ENCODE peak calls at places on chromosome 1, in five cellular contexts. One of them, this sample, is unnamed.

GRCh38 chr1:37476460-37477197 is 2.2 kb downstream of the ZC3H12A start:
- DNase-seq in NCI-H1436: no peak
- DNase-seq in T follicular helper cell: no peak
- DNase-seq in AG10803: peak
- DNase-seq in activated CD4-positive, alpha-beta T cell treated with anti-CD3 and anti-CD28 coated beads, Interleukin-2, amount 50 U/mL, for 1 hour: no peak
- DNase-seq in this sample: no peak

GRCh38 chr1:90127288-90127953 is 132.5 kb downstream of the ZNF326 start:
- DNase-seq in NCI-H1436: no peak
- DNase-seq in T follicular helper cell: no peak
- DNase-seq in AG10803: no peak
- DNase-seq in activated CD4-positive, alpha-beta T cell treated with anti-CD3 and anti-CD28 coated beads, Interleukin-2, amount 50 U/mL, for 1 hour: no peak
- DNase-seq in this sample: no peak

GRCh38 chr1:201258763-201259230 is 24.5 kb upstream of the PKP1 start:
- DNase-seq in NCI-H1436: no peak
- DNase-seq in T follicular helper cell: no peak
- DNase-seq in AG10803: no peak
- DNase-seq in activated CD4-positive, alpha-beta T cell treated with anti-CD3 and anti-CD28 coated beads, Interleukin-2, amount 50 U/mL, for 1 hour: no peak
- DNase-seq in this sample: no peak

GRCh38 chr1:202122639-202123335 is at the start of gene GPR37L1:
- DNase-seq in NCI-H1436: no peak
- DNase-seq in T follicular helper cell: no peak
- DNase-seq in AG10803: no peak
- DNase-seq in activated CD4-positive, alpha-beta T cell treated with anti-CD3 and anti-CD28 coated beads, Interleukin-2, amount 50 U/mL, for 1 hour: no peak
- DNase-seq in this sample: no peak

GRCh38 chr1:196148367-196148970 is 459.8 kb downstream of the KCNT2 start:
- DNase-seq in NCI-H1436: peak
- DNase-seq in T follicular helper cell: no peak
- DNase-seq in AG10803: peak
- DNase-seq in activated CD4-positive, alpha-beta T cell treated with anti-CD3 and anti-CD28 coated beads, Interleukin-2, amount 50 U/mL, for 1 hour: no peak
- DNase-seq in this sample: no peak

GRCh38 chr1:7048395-7048794 is 263.1 kb downstream of the CAMTA1 start:
- DNase-seq in NCI-H1436: peak
- DNase-seq in T follicular helper cell: no peak
- DNase-seq in AG10803: no peak
- DNase-seq in activated CD4-positive, alpha-beta T cell treated with anti-CD3 and anti-CD28 coated beads, Interleukin-2, amount 50 U/mL, for 1 hour: no peak
- DNase-seq in this sample: no peak

GRCh38 chr1:84298336-84298687 is 3.2 kb upstream of the SAMD13 start:
- DNase-seq in NCI-H1436: no peak
- DNase-seq in T follicular helper cell: peak
- DNase-seq in AG10803: peak
- DNase-seq in activated CD4-positive, alpha-beta T cell treated with anti-CD3 and anti-CD28 coated beads, Interleukin-2, amount 50 U/mL, for 1 hour: peak
- DNase-seq in this sample: peak

GRCh38 chr1:12406218-12407021 is 176.6 kb downstream of the VPS13D start:
- DNase-seq in NCI-H1436: no peak
- DNase-seq in T follicular helper cell: no peak
- DNase-seq in AG10803: peak
- DNase-seq in activated CD4-positive, alpha-beta T cell treated with anti-CD3 and anti-CD28 coated beads, Interleukin-2, amount 50 U/mL, for 1 hour: no peak
- DNase-seq in this sample: no peak

GRCh38 chr1:244354810-244355278 is 96.9 kb downstream of the ADSS2 start:
- DNase-seq in NCI-H1436: no peak
- DNase-seq in T follicular helper cell: no peak
- DNase-seq in AG10803: no peak
- DNase-seq in activated CD4-positive, alpha-beta T cell treated with anti-CD3 and anti-CD28 coated beads, Interleukin-2, amount 50 U/mL, for 1 hour: no peak
- DNase-seq in this sample: no peak

GRCh38 chr1:205458777-205459566 is 3.1 kb upstream of the BLACAT1 start:
- DNase-seq in NCI-H1436: no peak
- DNase-seq in T follicular helper cell: peak
- DNase-seq in AG10803: peak
- DNase-seq in activated CD4-positive, alpha-beta T cell treated with anti-CD3 and anti-CD28 coated beads, Interleukin-2, amount 50 U/mL, for 1 hour: peak
- DNase-seq in this sample: no peak

GRCh38 chr1:155082301-155082940 is 3.8 kb downstream of the EFNA3 start:
- DNase-seq in NCI-H1436: no peak
- DNase-seq in T follicular helper cell: no peak
- DNase-seq in AG10803: no peak
- DNase-seq in activated CD4-positive, alpha-beta T cell treated with anti-CD3 and anti-CD28 coated beads, Interleukin-2, amount 50 U/mL, for 1 hour: no peak
- DNase-seq in this sample: no peak

GRCh38 chr1:245046764-245047163 is 108.0 kb upstream of the KIF26B start:
- DNase-seq in NCI-H1436: no peak
- DNase-seq in T follicular helper cell: no peak
- DNase-seq in AG10803: no peak
- DNase-seq in activated CD4-positive, alpha-beta T cell treated with anti-CD3 and anti-CD28 coated beads, Interleukin-2, amount 50 U/mL, for 1 hour: no peak
- DNase-seq in this sample: no peak

GRCh38 chr1:39738622-39739366 is at the start of gene PPIE:
- DNase-seq in NCI-H1436: peak
- DNase-seq in T follicular helper cell: peak
- DNase-seq in AG10803: peak
- DNase-seq in activated CD4-positive, alpha-beta T cell treated with anti-CD3 and anti-CD28 coated beads, Interleukin-2, amount 50 U/mL, for 1 hour: peak
- DNase-seq in this sample: peak

GRCh38 chr1:178819123-178819522 is 51.8 kb downstream of the ANGPTL1 start:
- DNase-seq in NCI-H1436: no peak
- DNase-seq in T follicular helper cell: no peak
- DNase-seq in AG10803: no peak
- DNase-seq in activated CD4-positive, alpha-beta T cell treated with anti-CD3 and anti-CD28 coated beads, Interleukin-2, amount 50 U/mL, for 1 hour: no peak
- DNase-seq in this sample: no peak

GRCh38 chr1:41626616-41627375 is 142.3 kb upstream of the EDN2 start:
- DNase-seq in NCI-H1436: no peak
- DNase-seq in T follicular helper cell: no peak
- DNase-seq in AG10803: peak
- DNase-seq in activated CD4-positive, alpha-beta T cell treated with anti-CD3 and anti-CD28 coated beads, Interleukin-2, amount 50 U/mL, for 1 hour: no peak
- DNase-seq in this sample: no peak

GRCh38 chr1:54010415-54011117 is 7.4 kb downstream of the LDLRAD1 start:
- DNase-seq in NCI-H1436: no peak
- DNase-seq in T follicular helper cell: no peak
- DNase-seq in AG10803: no peak
- DNase-seq in activated CD4-positive, alpha-beta T cell treated with anti-CD3 and anti-CD28 coated beads, Interleukin-2, amount 50 U/mL, for 1 hour: no peak
- DNase-seq in this sample: no peak

GRCh38 chr1:1143636-1144035 is 27.7 kb upstream of the C1orf159 start:
- DNase-seq in NCI-H1436: no peak
- DNase-seq in T follicular helper cell: no peak
- DNase-seq in AG10803: no peak
- DNase-seq in activated CD4-positive, alpha-beta T cell treated with anti-CD3 and anti-CD28 coated beads, Interleukin-2, amount 50 U/mL, for 1 hour: no peak
- DNase-seq in this sample: no peak

GRCh38 chr1:87474098-87474497 is 145.4 kb downstream of the LMO4 start:
- DNase-seq in NCI-H1436: no peak
- DNase-seq in T follicular helper cell: no peak
- DNase-seq in AG10803: no peak
- DNase-seq in activated CD4-positive, alpha-beta T cell treated with anti-CD3 and anti-CD28 coated beads, Interleukin-2, amount 50 U/mL, for 1 hour: no peak
- DNase-seq in this sample: no peak

GRCh38 chr1:182565537-182565936 is 23.5 kb downstream of the RNASEL start:
- DNase-seq in NCI-H1436: no peak
- DNase-seq in T follicular helper cell: no peak
- DNase-seq in AG10803: no peak
- DNase-seq in activated CD4-positive, alpha-beta T cell treated with anti-CD3 and anti-CD28 coated beads, Interleukin-2, amount 50 U/mL, for 1 hour: no peak
- DNase-seq in this sample: no peak

GRCh38 chr1:224357626-224358124 is 996 bp downstream of the CNIH4 start:
- DNase-seq in NCI-H1436: no peak
- DNase-seq in T follicular helper cell: no peak
- DNase-seq in AG10803: peak
- DNase-seq in activated CD4-positive, alpha-beta T cell treated with anti-CD3 and anti-CD28 coated beads, Interleukin-2, amount 50 U/mL, for 1 hour: no peak
- DNase-seq in this sample: no peak

GRCh38 chr1:214833357-214833756 is 230.4 kb downstream of the CENPF start:
- DNase-seq in NCI-H1436: no peak
- DNase-seq in T follicular helper cell: no peak
- DNase-seq in AG10803: peak
- DNase-seq in activated CD4-positive, alpha-beta T cell treated with anti-CD3 and anti-CD28 coated beads, Interleukin-2, amount 50 U/mL, for 1 hour: no peak
- DNase-seq in this sample: no peak

GRCh38 chr1:87686137-87686490 is 357.4 kb downstream of the LMO4 start:
- DNase-seq in NCI-H1436: no peak
- DNase-seq in T follicular helper cell: no peak
- DNase-seq in AG10803: no peak
- DNase-seq in activated CD4-positive, alpha-beta T cell treated with anti-CD3 and anti-CD28 coated beads, Interleukin-2, amount 50 U/mL, for 1 hour: no peak
- DNase-seq in this sample: no peak

GRCh38 chr1:35264861-35265260 is 3.6 kb upstream of the ZMYM4 start:
- DNase-seq in NCI-H1436: no peak
- DNase-seq in T follicular helper cell: no peak
- DNase-seq in AG10803: peak
- DNase-seq in activated CD4-positive, alpha-beta T cell treated with anti-CD3 and anti-CD28 coated beads, Interleukin-2, amount 50 U/mL, for 1 hour: no peak
- DNase-seq in this sample: no peak

GRCh38 chr1:15678578-15678977 is 5.5 kb upstream of the PLEKHM2 start:
- DNase-seq in NCI-H1436: no peak
- DNase-seq in T follicular helper cell: no peak
- DNase-seq in AG10803: peak
- DNase-seq in activated CD4-positive, alpha-beta T cell treated with anti-CD3 and anti-CD28 coated beads, Interleukin-2, amount 50 U/mL, for 1 hour: no peak
- DNase-seq in this sample: no peak

GRCh38 chr1:61782771-61783170 is 40.5 kb downstream of the PATJ start:
- DNase-seq in NCI-H1436: no peak
- DNase-seq in T follicular helper cell: peak
- DNase-seq in AG10803: no peak
- DNase-seq in activated CD4-positive, alpha-beta T cell treated with anti-CD3 and anti-CD28 coated beads, Interleukin-2, amount 50 U/mL, for 1 hour: peak
- DNase-seq in this sample: peak

GRCh38 chr1:183892351-183892793 is 87.5 kb downstream of the RGL1 start:
- DNase-seq in NCI-H1436: no peak
- DNase-seq in T follicular helper cell: no peak
- DNase-seq in AG10803: no peak
- DNase-seq in activated CD4-positive, alpha-beta T cell treated with anti-CD3 and anti-CD28 coated beads, Interleukin-2, amount 50 U/mL, for 1 hour: no peak
- DNase-seq in this sample: no peak

GRCh38 chr1:28037946-28038345 is 50.5 kb downstream of the EYA3 start:
- DNase-seq in NCI-H1436: no peak
- DNase-seq in T follicular helper cell: no peak
- DNase-seq in AG10803: no peak
- DNase-seq in activated CD4-positive, alpha-beta T cell treated with anti-CD3 and anti-CD28 coated beads, Interleukin-2, amount 50 U/mL, for 1 hour: no peak
- DNase-seq in this sample: no peak

GRCh38 chr1:111596499-111596898 is 23.1 kb upstream of the RAP1A start:
- DNase-seq in NCI-H1436: no peak
- DNase-seq in T follicular helper cell: peak
- DNase-seq in AG10803: no peak
- DNase-seq in activated CD4-positive, alpha-beta T cell treated with anti-CD3 and anti-CD28 coated beads, Interleukin-2, amount 50 U/mL, for 1 hour: peak
- DNase-seq in this sample: peak

GRCh38 chr1:173332026-173332425 is 124.9 kb upstream of the TNFSF4 start:
- DNase-seq in NCI-H1436: no peak
- DNase-seq in T follicular helper cell: no peak
- DNase-seq in AG10803: peak
- DNase-seq in activated CD4-positive, alpha-beta T cell treated with anti-CD3 and anti-CD28 coated beads, Interleukin-2, amount 50 U/mL, for 1 hour: no peak
- DNase-seq in this sample: no peak

GRCh38 chr1:58573705-58574591 is 3.1 kb downstream of the TACSTD2 start:
- DNase-seq in NCI-H1436: no peak
- DNase-seq in T follicular helper cell: peak
- DNase-seq in AG10803: no peak
- DNase-seq in activated CD4-positive, alpha-beta T cell treated with anti-CD3 and anti-CD28 coated beads, Interleukin-2, amount 50 U/mL, for 1 hour: peak
- DNase-seq in this sample: peak

GRCh38 chr1:161084205-161084988 is 5.0 kb downstream of the NECTIN4 start:
- DNase-seq in NCI-H1436: no peak
- DNase-seq in T follicular helper cell: no peak
- DNase-seq in AG10803: peak
- DNase-seq in activated CD4-positive, alpha-beta T cell treated with anti-CD3 and anti-CD28 coated beads, Interleukin-2, amount 50 U/mL, for 1 hour: no peak
- DNase-seq in this sample: no peak

GRCh38 chr1:44747878-44748277 is 8.2 kb downstream of the KIF2C start:
- DNase-seq in NCI-H1436: no peak
- DNase-seq in T follicular helper cell: no peak
- DNase-seq in AG10803: no peak
- DNase-seq in activated CD4-positive, alpha-beta T cell treated with anti-CD3 and anti-CD28 coated beads, Interleukin-2, amount 50 U/mL, for 1 hour: no peak
- DNase-seq in this sample: no peak

GRCh38 chr1:56934400-56935080 is 31.3 kb downstream of the C8B start:
- DNase-seq in NCI-H1436: peak
- DNase-seq in T follicular helper cell: no peak
- DNase-seq in AG10803: peak
- DNase-seq in activated CD4-positive, alpha-beta T cell treated with anti-CD3 and anti-CD28 coated beads, Interleukin-2, amount 50 U/mL, for 1 hour: no peak
- DNase-seq in this sample: no peak